ENCODE peak calls at places on chromosomes 5 and 9, in eight cellular contexts. L, W, N, X, D, H, U and I are unnamed samples.

GRCh38 chr5:153372433-153373167 is 117.9 kb upstream of the GRIA1 start:
- DNase-seq in L (no peak), W (no peak), N (no peak), X (no peak), D (no peak), H (no peak), U (no peak), I (no peak)

GRCh38 chr5:127305486-127305885 is 14.9 kb downstream of the MEGF10 start:
- DNase-seq in L (no peak), W (no peak), N (no peak), X (no peak), D (no peak), H (no peak), U (no peak), I (no peak)

GRCh38 chr9:98502976-98503325 is 205.8 kb downstream of the GABBR2 start:
- DNase-seq in L (no peak), W (peak; percentile 52), N (no peak), X (no peak), D (no peak), H (no peak), U (no peak), I (no peak)

GRCh38 chr5:180820788-180821321 is 18.2 kb upstream of the MGAT1 start:
- DNase-seq in L (no peak), W (no peak), N (no peak), X (no peak), D (no peak), H (no peak), U (peak; percentile 50), I (no peak)

GRCh38 chr9:2810424-2811075 is 33.3 kb downstream of the PUM3 start:
- DNase-seq in L (no peak), W (no peak), N (no peak), X (no peak), D (no peak), H (no peak), U (no peak), I (no peak)

GRCh38 chr9:98222885-98223640 is 30.6 kb upstream of the CORO2A start:
- DNase-seq in L (no peak), W (no peak), N (peak; percentile 99), X (no peak), D (no peak), H (no peak), U (no peak), I (no peak)

GRCh38 chr5:147072591-147072990 is 162.2 kb upstream of the STK32A start:
- DNase-seq in L (no peak), W (no peak), N (no peak), X (no peak), D (no peak), H (no peak), U (no peak), I (no peak)

GRCh38 chr9:114270120-114270975 is 52.5 kb upstream of the ORM1 start:
- DNase-seq in L (no peak), W (no peak), N (no peak), X (no peak), D (no peak), H (no peak), U (no peak), I (no peak)

GRCh38 chr9:128218518-128219389 is 15.6 kb downstream of the DNM1 start:
- DNase-seq in L (peak; percentile 64), W (peak; percentile 95), N (peak; percentile 90), X (no peak), D (peak; percentile 87), H (peak; percentile 87), U (peak; percentile 96), I (peak; percentile 98)

GRCh38 chr5:1429501-1429900 is 15.7 kb downstream of the SLC6A3 start:
- DNase-seq in L (no peak), W (peak; percentile 6), N (no peak), X (no peak), D (no peak), H (no peak), U (no peak), I (peak; percentile 17)

GRCh38 chr9:126421567-126422428 is 95.2 kb downstream of the MVB12B start:
- DNase-seq in L (no peak), W (no peak), N (no peak), X (no peak), D (no peak), H (no peak), U (no peak), I (no peak)

GRCh38 chr5:57082441-57083067 is 91.3 kb upstream of the GPBP1 start:
- DNase-seq in L (no peak), W (no peak), N (peak; percentile 22), X (no peak), D (no peak), H (no peak), U (no peak), I (no peak)

GRCh38 chr5:173204185-173204979 is 30.6 kb downstream of the NKX2-5 start:
- DNase-seq in L (no peak), W (no peak), N (no peak), X (no peak), D (no peak), H (no peak), U (no peak), I (no peak)

GRCh38 chr5:54470191-54470590 is 14.7 kb downstream of the HSPB3 start:
- DNase-seq in L (no peak), W (no peak), N (no peak), X (no peak), D (no peak), H (no peak), U (no peak), I (no peak)

GRCh38 chr9:34452568-34452967 is 5.8 kb downstream of the FAM219A start:
- DNase-seq in L (no peak), W (no peak), N (no peak), X (no peak), D (no peak), H (no peak), U (no peak), I (no peak)

GRCh38 chr5:16550316-16550952 is 66.4 kb downstream of the RETREG1 start:
- DNase-seq in L (no peak), W (no peak), N (peak; percentile 47), X (no peak), D (no peak), H (peak; percentile 3), U (peak; percentile 67), I (no peak)

GRCh38 chr5:37054391-37054790 is 177.8 kb downstream of the NIPBL start:
- DNase-seq in L (no peak), W (no peak), N (no peak), X (no peak), D (no peak), H (no peak), U (no peak), I (no peak)

GRCh38 chr5:61330341-61330878 is 1.6 kb upstream of the ZSWIM6 start:
- DNase-seq in L (no peak), W (peak; percentile 57), N (peak; percentile 43), X (peak; percentile 58), D (no peak), H (no peak), U (no peak), I (peak; percentile 87)

GRCh38 chr9:20865357-20865756 is 166.1 kb downstream of the HACD4 start:
- DNase-seq in L (no peak), W (no peak), N (no peak), X (no peak), D (no peak), H (no peak), U (no peak), I (no peak)

GRCh38 chr9:21656776-21657637 is 145.4 kb upstream of the MTAP start:
- DNase-seq in L (no peak), W (no peak), N (peak; percentile 28), X (no peak), D (no peak), H (no peak), U (no peak), I (no peak)

GRCh38 chr9:114431770-114432169 is 44.0 kb upstream of the AKNA start:
- DNase-seq in L (no peak), W (no peak), N (no peak), X (no peak), D (no peak), H (no peak), U (no peak), I (no peak)

GRCh38 chr5:93189707-93190120 is 391.3 kb downstream of the NR2F1-AS1 start:
- DNase-seq in L (no peak), W (no peak), N (peak; percentile 96), X (no peak), D (no peak), H (no peak), U (no peak), I (no peak)

GRCh38 chr5:122330881-122331280 is 18.8 kb downstream of the SNCAIP start:
- DNase-seq in L (no peak), W (no peak), N (no peak), X (no peak), D (no peak), H (no peak), U (no peak), I (no peak)

GRCh38 chr9:115847245-115847644 is 306.3 kb upstream of the PAPPA start:
- DNase-seq in L (no peak), W (no peak), N (peak; percentile 21), X (no peak), D (no peak), H (no peak), U (no peak), I (no peak)

GRCh38 chr5:140240987-140241706 is 61.8 kb downstream of the PFDN1 start:
- DNase-seq in L (no peak), W (peak; percentile 94), N (peak; percentile 82), X (peak; percentile 53), D (peak; percentile 78), H (no peak), U (no peak), I (peak; percentile 95)

GRCh38 chr9:115034801-115035200 is 83.2 kb downstream of the TNC start:
- DNase-seq in L (no peak), W (no peak), N (peak; percentile 83), X (no peak), D (no peak), H (no peak), U (no peak), I (no peak)

GRCh38 chr9:124695280-124695890 is 75.7 kb downstream of the NR6A1 start:
- DNase-seq in L (no peak), W (no peak), N (peak; percentile 58), X (no peak), D (no peak), H (no peak), U (no peak), I (no peak)

GRCh38 chr9:36037580-36038169 is 962 bp downstream of the RECK start:
- DNase-seq in L (no peak), W (no peak), N (no peak), X (no peak), D (no peak), H (no peak), U (no peak), I (no peak)

GRCh38 chr5:148147415-148147814 is 20.9 kb upstream of the SPINK14 start:
- DNase-seq in L (no peak), W (no peak), N (no peak), X (no peak), D (no peak), H (no peak), U (no peak), I (no peak)